ENCODE peak calls at places on chromosomes 3 and 15, in eight cellular contexts. M is right atrium auricular region, I is H1, J is keratinocyte, V is lower lobe of right lung, Y is kidney, Q is mucosa of descending colon, D is IMR-90. F is an unnamed sample.

GRCh38 chr3:66572938-66573710 is 72.3 kb upstream of the LRIG1 start:
- DNase-seq in M (no peak), J (no peak), V (no peak), Y (no peak), Q (no peak), I (peak; percentile 70), D (no peak), F (no peak)

GRCh38 chr3:127224118-127224517 is 31.2 kb downstream of the PRR23E start:
- DNase-seq in M (no peak), D (no peak), J (no peak), Y (no peak), Q (no peak), V (no peak), I (no peak), F (no peak)

GRCh38 chr3:195609229-195609628 is 25.5 kb upstream of the APOD start:
- DNase-seq in V (no peak), J (no peak), M (no peak), Y (no peak), I (no peak), D (no peak), Q (no peak), F (no peak)

GRCh38 chr3:16897254-16897926 is 12.6 kb downstream of the PLCL2 start:
- DNase-seq in V (no peak), J (no peak), Y (no peak), I (no peak), M (no peak), D (peak; percentile 23), Q (peak; percentile 84), F (no peak)

GRCh38 chr3:127831723-127832172 is 9.4 kb upstream of the MGLL start:
- DNase-seq in M (no peak), Y (no peak), D (peak; percentile 49), J (no peak), Q (peak; percentile 70), I (no peak), V (peak; percentile 81), F (peak; percentile 53)

GRCh38 chr15:20357139-20358065 is 184.2 kb downstream of the GOLGA6L6 start:
- DNase-seq in Q (peak; percentile 65), M (no peak), D (no peak), J (no peak), Y (peak; percentile 84), V (peak; percentile 59), I (no peak), F (no peak)

GRCh38 chr3:159620281-159620680 is 368.4 kb upstream of the IL12A start:
- DNase-seq in M (no peak), J (no peak), V (no peak), D (no peak), I (no peak), Y (no peak), Q (no peak), F (no peak)

GRCh38 chr3:16728762-16729745 is 123.8 kb upstream of the DAZL start:
- DNase-seq in Y (no peak), Q (no peak), J (peak; percentile 9), V (no peak), D (peak; percentile 63), I (no peak), M (no peak), F (no peak)

GRCh38 chr3:174355505-174355904 is 503.6 kb upstream of the NAALADL2 start:
- DNase-seq in D (peak; percentile 28), J (no peak), V (no peak), M (no peak), I (no peak), Q (no peak), Y (no peak), F (no peak)

DNA sequence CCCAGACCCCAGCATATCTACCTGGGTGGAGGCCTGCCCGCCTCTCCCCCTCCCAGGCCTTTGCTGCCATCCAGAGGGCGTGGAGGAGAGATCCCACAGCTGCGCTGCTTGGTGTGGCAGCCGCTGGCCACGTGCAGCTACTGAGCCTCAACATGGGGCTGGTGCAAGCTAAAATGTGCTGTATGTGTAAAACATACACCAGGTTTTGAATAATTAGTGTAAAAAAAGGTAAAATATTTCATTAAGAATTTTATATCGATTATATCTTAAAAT is 95.8 kb downstream of the SEC22A start:
- DNase-seq in V (no peak), M (no peak), J (no peak), I (no peak), D (no peak), Q (no peak), Y (no peak), F (no peak)
- TF ChIP-seq CTCF in V (no peak), M (no peak), J (no peak), I (no peak), D (no peak), Q (no peak), Y (no peak), F (no peak)

GRCh38 chr3:138829886-138830510 is 4.7 kb downstream of the PIK3CB start:
- DNase-seq in J (no peak), M (no peak), V (no peak), Q (no peak), D (no peak), Y (no peak), I (no peak), F (no peak)

GRCh38 chr3:138834359-138835176 is at the start of gene PIK3CB:
- DNase-seq in Q (peak; percentile 94), J (peak; percentile 19), V (peak; percentile 94), M (peak; percentile 84), D (peak; percentile 62), Y (peak; percentile 96), I (peak; percentile 47), F (peak; percentile 92)

GRCh38 chr3:138835177-138835757 is 539 bp upstream of the PIK3CB start:
- DNase-seq in D (no peak), J (no peak), Y (no peak), I (no peak), Q (no peak), V (no peak), M (no peak), F (no peak)

GRCh38 chr3:138829097-138829496 is 5.6 kb downstream of the PIK3CB start:
- DNase-seq in Y (no peak), Q (no peak), I (no peak), J (no peak), M (no peak), V (no peak), D (no peak), F (no peak)

GRCh38 chr3:138833908-138834358 is 795 bp downstream of the PIK3CB start:
- DNase-seq in D (peak; percentile 24), Q (no peak), V (no peak), M (no peak), J (no peak), I (no peak), Y (no peak), F (no peak)
- H3K4me3 ChIP-seq in D (peak overlapping the region; percentile 85), Q (peak overlapping the region; percentile 86), V (peak overlapping the region; percentile 96), M (peak overlapping the region; percentile 90), J (peak overlapping the region; percentile 89), I (peak overlapping the region; percentile 84), Y (peak overlapping the region; percentile 83), F (peak overlapping the region; percentile 93)

GRCh38 chr3:4989649-4989966 is 10.4 kb downstream of the BHLHE40 start:
- DNase-seq in J (no peak), I (no peak), V (no peak), Q (no peak), Y (peak; percentile 50), M (no peak), D (no peak), F (no peak)

GRCh38 chr3:4994144-4994730 is 15.0 kb downstream of the BHLHE40 start:
- DNase-seq in Y (no peak), D (peak; percentile 81), I (no peak), M (peak; percentile 40), Q (no peak), J (no peak), V (no peak), F (no peak)

GRCh38 chr3:4990061-4990460 is 10.8 kb downstream of the BHLHE40 start:
- DNase-seq in Q (no peak), J (no peak), Y (no peak), M (no peak), D (no peak), I (no peak), V (no peak), F (no peak)

GRCh38 chr3:4993276-4994143 is 14.3 kb downstream of the BHLHE40 start:
- DNase-seq in M (peak; percentile 56), I (no peak), J (no peak), V (no peak), D (no peak), Y (no peak), Q (no peak), F (no peak)

GRCh38 chr3:4992118-4992517 is 12.9 kb downstream of the BHLHE40 start:
- DNase-seq in Y (no peak), D (no peak), J (no peak), V (no peak), M (no peak), I (no peak), Q (no peak), F (no peak)
- H3K4me1 ChIP-seq in Y (peaks cover 6% of the 10 kb centered on the region), D (peaks cover 20% of the 10 kb centered on the region), J (peaks cover 40% of the 10 kb centered on the region), V (peaks cover 23% of the 10 kb centered on the region), M (no peaks in the 10 kb centered on the region), I (no peaks in the 10 kb centered on the region), Q (no peaks in the 10 kb centered on the region), F (peaks cover 52% of the 10 kb centered on the region)

GRCh38 chr3:23236890-23237289 is 33.8 kb downstream of the UBE2E2 start:
- DNase-seq in V (no peak), J (no peak), M (no peak), Q (no peak), I (no peak), D (no peak), Y (no peak), F (no peak)

GRCh38 chr3:23238156-23238555 is 35.0 kb downstream of the UBE2E2 start:
- DNase-seq in D (no peak), Y (no peak), V (no peak), J (no peak), Q (no peak), M (no peak), I (no peak), F (no peak)

GRCh38 chr3:23232879-23233278 is 29.8 kb downstream of the UBE2E2 start:
- DNase-seq in I (no peak), V (no peak), Y (no peak), J (no peak), Q (no peak), D (no peak), M (no peak), F (no peak)

GRCh38 chr3:23232016-23232415 is 28.9 kb downstream of the UBE2E2 start:
- DNase-seq in V (no peak), J (no peak), M (no peak), Y (no peak), D (no peak), Q (no peak), I (no peak), F (no peak)

GRCh38 chr3:23235264-23235663 is 32.1 kb downstream of the UBE2E2 start:
- DNase-seq in Y (no peak), Q (no peak), D (no peak), J (no peak), M (no peak), I (no peak), V (no peak), F (no peak)
- TF ChIP-seq CTCF in Y (no peak), Q (no peak), D (no peak), J (no peak), M (no peak), I (no peak), V (no peak), F (no peak)